ENCODE peak calls at places on chromosomes 5 and 9, in four cellular contexts. Y is mesendoderm, X is IMR-90, R is H1. H is an unnamed sample.

GRCh38 chr5:173772407-173773059 is 115.6 kb upstream of the CPEB4 start:
- DNase-seq in X (peak), R (no peak), Y (no peak), H (no peak)

GRCh38 chr5:1111727-1112289 is at the start of gene SLC12A7:
- DNase-seq in R (peak), X (no peak), Y (peak), H (peak)

GRCh38 chr9:132849168-132849831 is 28.8 kb downstream of the AK8 start:
- DNase-seq in Y (no peak), R (no peak), X (no peak), H (no peak)

GRCh38 chr9:98192503-98193335 is at the start of gene CORO2A:
- DNase-seq in X (peak), Y (peak), R (peak), H (peak)

GRCh38 chr9:105044458-105044857 is 116.5 kb upstream of the ABCA1 start:
- DNase-seq in Y (no peak), X (no peak), R (no peak), H (no peak)

GRCh38 chr9:127707766-127708165 is 978 bp downstream of the CFAP157 start:
- DNase-seq in R (no peak), X (no peak), Y (peak), H (no peak)

GRCh38 chr9:34578241-34579096 is 11.1 kb downstream of the CNTFR start:
- DNase-seq in X (peak), Y (peak), R (peak), H (peak)

GRCh38 chr5:95727764-95728191 is 3.4 kb upstream of the RHOBTB3 start:
- DNase-seq in X (no peak), R (no peak), Y (peak), H (no peak)

GRCh38 chr9:136457326-136457725 is 17.7 kb upstream of the INPP5E start:
- DNase-seq in R (no peak), Y (no peak), X (no peak), H (no peak)

GRCh38 chr9:87678650-87679355 is 47.1 kb upstream of the CTSL start:
- DNase-seq in X (peak), Y (peak), R (peak), H (peak)

GRCh38 chr9:91433180-91433579 is 9.5 kb upstream of the NFIL3 start:
- DNase-seq in Y (no peak), R (no peak), X (peak), H (no peak)

GRCh38 chr9:98455256-98455956 is 200.0 kb upstream of the TBC1D2 start:
- DNase-seq in Y (no peak), R (no peak), X (no peak), H (no peak)

GRCh38 chr9:108273988-108274387 is 581.8 kb downstream of the ACTL7B start:
- DNase-seq in X (no peak), Y (peak), R (no peak), H (no peak)

GRCh38 chr9:117547321-117547720 is 132.5 kb upstream of the ASTN2 start:
- DNase-seq in X (no peak), R (no peak), Y (no peak), H (no peak)

GRCh38 chr5:132464155-132464939 is 26.2 kb downstream of the IRF1 start:
- DNase-seq in R (no peak), X (no peak), Y (peak), H (no peak)

GRCh38 chr9:133982971-133983720 is 9.0 kb downstream of the VAV2 start:
- DNase-seq in X (no peak), Y (no peak), R (no peak), H (no peak)

GRCh38 chr9:106773750-106774149 is 89.2 kb upstream of the ZNF462 start:
- DNase-seq in R (no peak), Y (no peak), X (no peak), H (no peak)

GRCh38 chr5:137761020-137761516 is 6.9 kb upstream of the HNRNPA0 start:
- DNase-seq in Y (no peak), X (no peak), R (no peak), H (no peak)

GRCh38 chr9:110446171-110446570 is 108.5 kb upstream of the TXNDC8 start:
- DNase-seq in Y (peak), R (no peak), X (peak), H (no peak)

GRCh38 chr9:15205632-15206243 is 101.3 kb downstream of the TTC39B start:
- DNase-seq in Y (no peak), X (peak), R (no peak), H (no peak)

GRCh38 chr9:88106492-88106891 is 31.8 kb downstream of the SPATA31C2 start:
- DNase-seq in X (peak), R (no peak), Y (peak), H (peak)

GRCh38 chr5:174418809-174419522 is 305.4 kb upstream of the MSX2 start:
- DNase-seq in Y (peak), R (peak), X (no peak), H (peak)

GRCh38 chr5:138905541-138905940 is 30.4 kb upstream of the LRRTM2 start:
- DNase-seq in Y (peak), R (no peak), X (peak), H (no peak)

GRCh38 chr9:14056235-14056930 is 257.6 kb downstream of the NFIB start:
- DNase-seq in X (no peak), Y (peak), R (no peak), H (no peak)

GRCh38 chr5:180289433-180289832 is 2.5 kb downstream of the MAPK9 start:
- DNase-seq in Y (peak), X (no peak), R (no peak), H (no peak)

GRCh38 chr5:81854915-81855314 is 104.0 kb upstream of the SSBP2 start:
- DNase-seq in R (no peak), Y (no peak), X (no peak), H (no peak)

GRCh38 chr5:129096382-129096991 is 1.9 kb downstream of the ISOC1 start:
- DNase-seq in Y (peak), X (no peak), R (no peak), H (no peak)

GRCh38 chr5:114101153-114101552 is 260.7 kb upstream of the KCNN2 start:
- DNase-seq in Y (peak), X (peak), R (no peak), H (no peak)

GRCh38 chr5:72955768-72956323 is at the start of gene FCHO2:
- DNase-seq in Y (peak), X (peak), R (peak), H (peak)
- H3K4ac ChIP-seq in Y (peak), X (peak), R (no peak), H (no peak)

GRCh38 chr9:81477669-81478068 is 211.7 kb downstream of the TLE1 start:
- DNase-seq in Y (no peak), R (no peak), X (no peak), H (no peak)
- H3K56ac ChIP-seq in Y (no peak), R (no peak), X (no peak), H (no peak)

GRCh38 chr9:36932198-36932597 is 101.9 kb downstream of the PAX5 start:
- DNase-seq in R (no peak), Y (no peak), X (no peak), H (no peak)

GRCh38 chr9:36928210-36928609 is 105.9 kb downstream of the PAX5 start:
- DNase-seq in Y (no peak), R (no peak), X (no peak), H (no peak)

GRCh38 chr9:36930941-36931340 is 103.1 kb downstream of the PAX5 start:
- DNase-seq in X (no peak), Y (no peak), R (no peak), H (no peak)

GRCh38 chr9:36929350-36929675 is 104.8 kb downstream of the PAX5 start:
- DNase-seq in X (no peak), R (no peak), Y (no peak), H (no peak)

GRCh38 chr9:36928670-36929349 is 105.3 kb downstream of the PAX5 start:
- DNase-seq in X (peak), Y (peak), R (no peak), H (no peak)
- H4K8ac ChIP-seq in X (no peak), Y (no peak), R (no peak), H (no peak)

GRCh38 chr9:94801242-94801641 is 74.7 kb downstream of the AOPEP start:
- DNase-seq in R (no peak), Y (no peak), X (peak), H (no peak)
- H3K4ac ChIP-seq in R (no peak), Y (no peak), X (peak), H (no peak)